ENCODE peak calls at places on chromosomes 4 and X, in six cellular contexts. F, V, D, E, L and Z are unnamed samples.

GRCh38 chr4:100188829-100189228 is 1.4 kb downstream of the DDIT4L start:
- DNase-seq in F (no peak), E (peak; percentile 74), V (no peak), D (no peak), L (no peak), Z (no peak)

GRCh38 chr4:70895846-70896435 is 6.2 kb upstream of the MOB1B start:
- DNase-seq in L (no peak), E (no peak), D (no peak), V (no peak), F (no peak), Z (peak; percentile 32)

GRCh38 chr4:15961778-15962510 is 1.0 kb downstream of the FGFBP2 start:
- DNase-seq in V (no peak), D (no peak), E (no peak), F (no peak), L (no peak), Z (no peak)

GRCh38 chrX:87516716-87517115 is 886 bp upstream of the KLHL4 start:
- DNase-seq in F (no peak), L (no peak), V (no peak), E (no peak), D (no peak), Z (no peak)

GRCh38 chr4:39469429-39470077 is 10.7 kb downstream of the LIAS start:
- DNase-seq in V (peak; percentile 71), D (no peak), L (peak; percentile 90), E (no peak), F (peak; percentile 76), Z (peak; percentile 69)

GRCh38 chr4:182510836-182511235 is 267.6 kb downstream of the TENM3 start:
- DNase-seq in D (no peak), V (no peak), L (no peak), F (peak; percentile 66), E (no peak), Z (no peak)

GRCh38 chr4:17027495-17027894 is 129.1 kb upstream of the LDB2 start:
- DNase-seq in E (no peak), F (no peak), V (peak; percentile 95), D (no peak), L (no peak), Z (no peak)

GRCh38 chr4:38387348-38387747 is 276.7 kb upstream of the KLF3 start:
- DNase-seq in E (peak; percentile 64), D (peak; percentile 65), V (no peak), F (no peak), L (no peak), Z (no peak)

GRCh38 chr4:48071171-48071570 is 54.6 kb downstream of the NIPAL1 start:
- DNase-seq in F (no peak), L (no peak), V (no peak), D (no peak), E (no peak), Z (no peak)

GRCh38 chr4:158729716-158730559 is 6.7 kb upstream of the PPID start:
- DNase-seq in F (peak; percentile 69), L (peak; percentile 67), D (peak; percentile 12), E (peak; percentile 66), V (peak; percentile 48), Z (peak; percentile 72)

GRCh38 chr4:22515888-22516541 is at the start of gene ADGRA3:
- DNase-seq in D (peak; percentile 9), V (peak; percentile 71), E (peak; percentile 88), L (peak; percentile 78), F (peak; percentile 91), Z (peak; percentile 80)

GRCh38 chr4:101288365-101289145 is 58.8 kb downstream of the PPP3CA start:
- DNase-seq in V (no peak), F (no peak), D (no peak), E (no peak), L (peak; percentile 34), Z (no peak)

GRCh38 chr4:30903493-30903892 is 183.3 kb downstream of the PCDH7 start:
- DNase-seq in V (peak; percentile 1), F (no peak), D (no peak), E (no peak), L (no peak), Z (no peak)

GRCh38 chrX:120426599-120426998 is 42.5 kb downstream of the LAMP2 start:
- DNase-seq in L (no peak), V (no peak), D (no peak), F (no peak), E (no peak), Z (no peak)

GRCh38 chr4:40718571-40718970 is 31.2 kb upstream of the NSUN7 start:
- DNase-seq in F (peak; percentile 90), E (no peak), V (no peak), D (no peak), L (peak; percentile 48), Z (no peak)

GRCh38 chrX:17547658-17548057 is 172.7 kb downstream of the NHS start:
- DNase-seq in E (no peak), D (no peak), F (no peak), V (peak; percentile 77), L (no peak), Z (no peak)

GRCh38 chr4:169439244-169439643 is 168.5 kb upstream of the SH3RF1 start:
- DNase-seq in V (peak; percentile 24), L (no peak), E (no peak), D (no peak), F (peak; percentile 6), Z (no peak)

GRCh38 chrX:70444326-70445196 is at the start of gene DLG3:
- DNase-seq in F (peak; percentile 81), V (no peak), E (no peak), D (no peak), L (peak; percentile 84), Z (no peak)

GRCh38 chr4:96390404-96390803 is 550.5 kb downstream of the PDHA2 start:
- DNase-seq in D (no peak), E (no peak), V (no peak), L (no peak), F (no peak), Z (no peak)

GRCh38 chrX:51893931-51894696 is 691 bp downstream of the MAGED1 start:
- DNase-seq in F (peak; percentile 59), V (no peak), L (peak; percentile 62), E (no peak), D (no peak), Z (no peak)

GRCh38 chr4:88027611-88028608 is 20.5 kb downstream of the PKD2 start:
- DNase-seq in L (no peak), D (no peak), E (no peak), V (peak; percentile 84), F (no peak), Z (no peak)

GRCh38 chr4:163866728-163867313 is 372.3 kb downstream of the TMA16 start:
- DNase-seq in L (no peak), E (no peak), D (no peak), F (no peak), V (no peak), Z (no peak)

GRCh38 chrX:104742345-104742744 is 176.3 kb downstream of the IL1RAPL2 start:
- DNase-seq in L (no peak), V (no peak), E (no peak), D (no peak), F (no peak), Z (no peak)

GRCh38 chr4:129641179-129641578 is 545.2 kb downstream of the C4orf33 start:
- DNase-seq in E (no peak), F (peak; percentile 51), V (peak; percentile 1), L (peak; percentile 85), D (no peak), Z (peak; percentile 14)

GRCh38 chr4:153115322-153116100 is 88.7 kb upstream of the TRIM2 start:
- DNase-seq in E (no peak), F (no peak), L (no peak), V (peak; percentile 59), D (no peak), Z (peak; percentile 16)

GRCh38 chrX:121579016-121579760 is 531.8 kb downstream of the GLUD2 start:
- DNase-seq in D (no peak), E (no peak), V (no peak), F (peak; percentile 45), L (peak; percentile 3), Z (peak; percentile 0)

GRCh38 chrX:114017086-114017485 is 566.8 kb upstream of the HTR2C start:
- DNase-seq in L (no peak), E (no peak), F (no peak), D (no peak), V (no peak), Z (no peak)

GRCh38 chr4:87092389-87093141 is 127.9 kb downstream of the KLHL8 start:
- DNase-seq in E (peak; percentile 83), V (peak; percentile 94), L (no peak), D (peak; percentile 43), F (no peak), Z (peak; percentile 22)

GRCh38 chr4:73434311-73434710 is 1.7 kb upstream of the AFP start:
- DNase-seq in F (peak; percentile 21), D (no peak), L (peak; percentile 65), V (no peak), E (no peak), Z (peak; percentile 15)

GRCh38 chr4:52126946-52127345 is 75.8 kb downstream of the SPATA18 start:
- DNase-seq in V (no peak), D (no peak), F (no peak), L (no peak), E (no peak), Z (no peak)

GRCh38 chrX:1384738-1385250 is 7.1 kb downstream of the SLC25A6 start:
- DNase-seq in V (no peak), L (no peak), D (no peak), E (no peak), F (no peak), Z (no peak)

GRCh38 chr4:94551616-94552564 is 100.1 kb downstream of the PDLIM5 start:
- DNase-seq in L (no peak), D (no peak), V (no peak), E (no peak), F (no peak), Z (no peak)

GRCh38 chrX:121161501-121161933 is 114.1 kb downstream of the GLUD2 start:
- DNase-seq in L (peak; percentile 0), V (no peak), F (peak; percentile 8), D (no peak), E (no peak), Z (no peak)

GRCh38 chr4:2436301-2436700 is 17.5 kb downstream of the CFAP99 start:
- DNase-seq in E (no peak), F (no peak), L (no peak), D (no peak), V (peak; percentile 68), Z (no peak)
- TF ChIP-seq CTCF in E (peak; percentile 27), F (no peak), L (peak; percentile 47), D (no peak), V (peak; percentile 32), Z (no peak)

DNA sequence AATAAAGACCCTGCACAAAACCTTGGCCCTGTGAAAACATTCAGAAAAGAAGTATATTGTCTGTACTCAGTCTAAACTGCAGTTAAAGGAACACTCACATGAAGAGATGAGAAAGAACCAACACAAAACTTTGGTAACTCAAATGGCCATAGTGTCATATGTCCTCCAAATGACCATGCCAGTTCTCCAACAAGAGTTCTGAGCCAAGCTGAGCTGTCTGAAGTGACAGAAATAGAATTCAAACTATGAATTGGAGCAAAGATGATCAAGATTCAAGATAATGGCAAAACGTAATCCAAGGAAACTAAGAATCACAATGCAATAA is 739.3 kb upstream of the NDST4 start:
- DNase-seq in V (no peak), D (no peak), E (no peak), F (no peak), L (no peak), Z (no peak)
- TF ChIP-seq CTCF in V (no peak), D (no peak), E (no peak), F (peak; percentile 26), L (no peak), Z (no peak)

GRCh38 chrX:135087867-135088266 is 32.5 kb downstream of the ETDB start:
- DNase-seq in F (no peak), E (peak; percentile 57), D (no peak), V (no peak), L (no peak), Z (no peak)
- TF ChIP-seq CTCF in F (no peak), E (no peak), D (no peak), V (no peak), L (no peak), Z (no peak)

GRCh38 chr4:162640152-162640551 is 476.4 kb upstream of the FSTL5 start:
- DNase-seq in D (no peak), F (no peak), V (no peak), L (no peak), E (no peak), Z (no peak)

GRCh38 chr4:162634390-162634789 is 470.6 kb upstream of the FSTL5 start:
- DNase-seq in D (no peak), V (no peak), E (no peak), F (no peak), L (peak; percentile 14), Z (no peak)
- TF ChIP-seq CTCF in D (no peak), V (no peak), E (no peak), F (peak; percentile 17), L (no peak), Z (no peak)